ENCODE peak calls at places on chromosomes 5 and 9, in nine cellular contexts. K, B, H, L, U, D, S, E and Z are unnamed samples.

GRCh38 chr9:33510264-33511183 is 13.5 kb upstream of the ANKRD18B start:
- DNase-seq in L (peak), U (no peak), S (peak), B (peak), D (no peak), E (peak), K (peak), H (peak), Z (peak)

GRCh38 chr9:108844391-108844790 is 11.4 kb downstream of the ACTL7B start:
- DNase-seq in D (no peak), L (no peak), H (no peak), U (no peak), K (no peak), E (no peak), B (no peak), S (peak), Z (no peak)

GRCh38 chr9:82934949-82935348 is 128.0 kb downstream of the RASEF start:
- DNase-seq in H (peak), S (no peak), D (no peak), L (no peak), E (peak), U (peak), B (no peak), K (no peak), Z (no peak)

GRCh38 chr9:121275781-121276658 is 8.1 kb downstream of the GSN start:
- DNase-seq in S (no peak), B (no peak), D (no peak), U (no peak), H (no peak), K (no peak), E (no peak), L (no peak), Z (peak)

GRCh38 chr9:36999728-37000333 is 34.2 kb downstream of the PAX5 start:
- DNase-seq in K (no peak), B (no peak), D (no peak), S (no peak), H (peak), L (no peak), E (no peak), U (no peak), Z (no peak)

GRCh38 chr5:179272326-179273073 is 72.8 kb downstream of the ADAMTS2 start:
- DNase-seq in B (peak), L (no peak), K (no peak), S (no peak), D (no peak), E (no peak), H (no peak), U (no peak), Z (no peak)

GRCh38 chr9:81618923-81619322 is 70.4 kb downstream of the TLE1 start:
- DNase-seq in K (no peak), S (no peak), D (no peak), H (no peak), E (no peak), B (no peak), L (no peak), U (no peak), Z (no peak)

GRCh38 chr9:13915591-13916301 is 398.2 kb downstream of the NFIB start:
- DNase-seq in H (no peak), E (no peak), D (no peak), U (no peak), L (no peak), K (no peak), S (no peak), B (no peak), Z (no peak)

GRCh38 chr9:112753725-112754124 is 3.2 kb downstream of the SNX30 start:
- DNase-seq in L (peak), U (no peak), E (peak), K (no peak), S (no peak), H (peak), D (no peak), B (no peak), Z (no peak)

GRCh38 chr5:1789838-1790462 is 9.7 kb downstream of the MRPL36 start:
- DNase-seq in L (no peak), E (peak), U (no peak), D (no peak), K (no peak), H (peak), B (no peak), S (no peak), Z (no peak)

GRCh38 chr5:180159756-180160155 is 49.3 kb downstream of the RASGEF1C start:
- DNase-seq in U (no peak), S (no peak), D (no peak), L (no peak), E (no peak), B (no peak), H (no peak), K (no peak), Z (no peak)